ENCODE peak calls at places on chromosomes 4 and X, in nine cellular contexts. T, W, N, P, R, M, I, V and O are unnamed samples.
A peak's percentile ranks its signal among the peaks of the same experiment; 100 is the strongest.

GRCh38 chrX:65712005-65712861 is 44.8 kb downstream of the MSN start:
- DNase-seq in T (no peak), W (no peak), N (no peak), P (no peak), R (no peak), M (peak; percentile 27), I (no peak), V (no peak), O (no peak)

GRCh38 chrX:153226344-153227190 is 47.5 kb downstream of the MAGEA1 start:
- DNase-seq in T (peak; percentile 67), W (peak; percentile 30), N (peak; percentile 95), P (peak; percentile 87), R (peak; percentile 88), M (peak; percentile 76), I (peak; percentile 67), V (peak; percentile 95), O (no peak)

GRCh38 chr4:151013491-151013890 is 1.6 kb downstream of the LRBA start:
- DNase-seq in T (no peak), W (no peak), N (no peak), P (no peak), R (no peak), M (no peak), I (no peak), V (no peak), O (no peak)

GRCh38 chr4:94032754-94033153 is 174.9 kb upstream of the SMARCAD1 start:
- DNase-seq in T (no peak), W (no peak), N (peak; percentile 2), P (no peak), R (no peak), M (no peak), I (no peak), V (peak; percentile 36), O (no peak)

GRCh38 chr4:139824882-139825522 is 159.4 kb downstream of the MGST2 start:
- DNase-seq in T (no peak), W (no peak), N (peak; percentile 36), P (no peak), R (no peak), M (no peak), I (no peak), V (no peak), O (no peak)

GRCh38 chrX:18755651-18756050 is 48.2 kb downstream of the PPEF1 start:
- DNase-seq in T (no peak), W (no peak), N (no peak), P (no peak), R (no peak), M (no peak), I (no peak), V (no peak), O (no peak)

GRCh38 chrX:110003167-110004156 is 548 bp downstream of the TMEM164 start:
- DNase-seq in T (no peak), W (peak; percentile 25), N (no peak), P (no peak), R (no peak), M (peak; percentile 13), I (no peak), V (peak; percentile 31), O (no peak)

GRCh38 chr4:23369331-23369730 is 520.5 kb downstream of the PPARGC1A start:
- DNase-seq in T (no peak), W (no peak), N (peak; percentile 26), P (no peak), R (no peak), M (no peak), I (no peak), V (peak; percentile 46), O (no peak)

GRCh38 chr4:68615699-68616422 is 39.7 kb upstream of the UGT2B17 start:
- DNase-seq in T (no peak), W (no peak), N (no peak), P (no peak), R (no peak), M (no peak), I (no peak), V (no peak), O (no peak)

GRCh38 chr4:23237771-23238170 is 545.0 kb downstream of the GBA3 start:
- DNase-seq in T (no peak), W (no peak), N (no peak), P (no peak), R (no peak), M (peak; percentile 82), I (no peak), V (no peak), O (no peak)

GRCh38 chr4:182671231-182671630 is 246.0 kb downstream of the DCTD start:
- DNase-seq in T (no peak), W (no peak), N (no peak), P (no peak), R (no peak), M (no peak), I (no peak), V (no peak), O (no peak)

GRCh38 chr4:20529681-20530080 is 170.6 kb upstream of the PACRGL start:
- DNase-seq in T (no peak), W (no peak), N (no peak), P (no peak), R (no peak), M (peak; percentile 53), I (no peak), V (no peak), O (no peak)

GRCh38 chrX:44731160-44731559 is 112.7 kb upstream of the DUSP21 start:
- DNase-seq in T (no peak), W (no peak), N (no peak), P (no peak), R (peak; percentile 59), M (peak; percentile 60), I (peak; percentile 66), V (no peak), O (no peak)

GRCh38 chr4:128540122-128540521 is 252.5 kb upstream of the PGRMC2 start:
- DNase-seq in T (no peak), W (no peak), N (no peak), P (no peak), R (no peak), M (no peak), I (no peak), V (no peak), O (no peak)

GRCh38 chr4:186829740-186830449 is 106.2 kb upstream of the FAT1 start:
- DNase-seq in T (peak; percentile 82), W (peak; percentile 21), N (no peak), P (peak; percentile 47), R (no peak), M (peak; percentile 95), I (peak; percentile 35), V (no peak), O (no peak)

GRCh38 chr4:5758741-5759140 is 47.7 kb downstream of the EVC start:
- DNase-seq in T (peak; percentile 77), W (peak; percentile 55), N (no peak), P (peak; percentile 58), R (peak; percentile 98), M (peak; percentile 81), I (peak; percentile 93), V (no peak), O (peak; percentile 76)

GRCh38 chr4:94577136-94577535 is 125.4 kb downstream of the PDLIM5 start:
- DNase-seq in T (no peak), W (no peak), N (peak; percentile 94), P (peak; percentile 18), R (no peak), M (peak; percentile 72), I (no peak), V (peak; percentile 55), O (no peak)

GRCh38 chrX:20527458-20528099 is 260.9 kb upstream of the RPS6KA3 start:
- DNase-seq in T (no peak), W (no peak), N (peak; percentile 36), P (peak; percentile 33), R (no peak), M (peak; percentile 43), I (peak; percentile 61), V (no peak), O (peak; percentile 60)

GRCh38 chr4:31283689-31284088 is 563.5 kb downstream of the PCDH7 start:
- DNase-seq in T (no peak), W (no peak), N (no peak), P (peak; percentile 12), R (no peak), M (no peak), I (no peak), V (no peak), O (no peak)
- H2AFZ ChIP-seq in T (peak overlapping the region; percentile 44), W (no peak overlapping the region), N (no peak overlapping the region), P (no peak overlapping the region), R (no peak overlapping the region), M (no peak overlapping the region), I (no peak overlapping the region), V (no peak overlapping the region), O (no peak overlapping the region)

DNA sequence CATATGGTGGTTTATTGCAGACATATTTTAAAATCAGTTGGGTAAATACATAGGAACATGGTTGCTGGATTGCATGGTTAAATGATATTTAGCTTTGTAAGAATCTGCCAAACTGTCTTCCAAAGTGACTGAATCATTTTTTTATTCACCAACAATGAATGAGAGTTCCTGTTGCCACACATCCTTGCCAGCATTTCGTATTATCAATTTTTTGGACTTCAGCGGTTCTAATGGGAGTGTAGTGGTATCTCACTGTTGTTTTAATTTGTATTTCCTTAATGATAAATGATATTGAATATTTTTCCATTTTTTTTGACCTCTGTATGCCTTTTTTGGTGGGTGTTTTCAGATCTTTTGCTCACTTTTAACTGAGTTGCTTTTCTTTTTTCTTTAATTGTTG is 1.4 kb upstream of the MTHFD2L start:
- DNase-seq in T (no peak), W (no peak), N (no peak), P (no peak), R (no peak), M (no peak), I (no peak), V (no peak), O (no peak)
- H2AFZ ChIP-seq in T (no peak overlapping the region), W (peak overlapping the region; percentile 88), N (no peak overlapping the region), P (peak overlapping the region; percentile 85), R (no peak overlapping the region), M (no peak overlapping the region), I (no peak overlapping the region), V (no peak overlapping the region), O (no peak overlapping the region)

GRCh38 chr4:167031534-167032156 is 202.6 kb downstream of the SPOCK3 start:
- DNase-seq in T (no peak), W (no peak), N (no peak), P (no peak), R (peak; percentile 76), M (peak; percentile 65), I (peak; percentile 63), V (no peak), O (no peak)
- H2AFZ ChIP-seq in T (peak overlapping the region; percentile 91), W (no peak overlapping the region), N (peak overlapping the region; percentile 70), P (no peak overlapping the region), R (peak overlapping the region; percentile 30), M (peak overlapping the region; percentile 4), I (no peak overlapping the region), V (no peak overlapping the region), O (no peak overlapping the region)

GRCh38 chrX:49877397-49878101 is 1.7 kb upstream of the USP27X start:
- DNase-seq in T (no peak), W (no peak), N (no peak), P (peak; percentile 41), R (no peak), M (no peak), I (no peak), V (no peak), O (no peak)

GRCh38 chrX:49880668-49881067 is 1.4 kb downstream of the USP27X start:
- DNase-seq in T (no peak), W (no peak), N (no peak), P (no peak), R (no peak), M (no peak), I (no peak), V (no peak), O (no peak)

GRCh38 chrX:49878834-49879655 is at the start of gene USP27X:
- DNase-seq in T (peak; percentile 59), W (peak; percentile 66), N (peak; percentile 91), P (peak; percentile 88), R (peak; percentile 75), M (peak; percentile 88), I (peak; percentile 78), V (peak; percentile 72), O (peak; percentile 65)

GRCh38 chrX:49878128-49878833 is 1.0 kb upstream of the USP27X start:
- DNase-seq in T (no peak), W (no peak), N (peak; percentile 32), P (no peak), R (no peak), M (no peak), I (no peak), V (no peak), O (no peak)

GRCh38 chrX:49879656-49880277 is 483 bp downstream of the USP27X start:
- DNase-seq in T (no peak), W (no peak), N (no peak), P (no peak), R (no peak), M (no peak), I (no peak), V (no peak), O (no peak)
- H2AFZ ChIP-seq in T (no peak overlapping the region), W (no peak overlapping the region), N (no peak overlapping the region), P (peak overlapping the region; percentile 22), R (peak overlapping the region; percentile 73), M (peak overlapping the region; percentile 77), I (peak overlapping the region; percentile 80), V (no peak overlapping the region), O (no peak overlapping the region)